ENCODE peak calls at places on chromosomes 11 and 22, in seven cellular contexts. Q, G, F, J, H, O and W are unnamed samples.

GRCh38 chr11:115168229-115168671 is 336.0 kb downstream of the CADM1 start:
- DNase-seq in Q (no peak), G (no peak), F (no peak), J (no peak), H (peak), O (no peak), W (no peak)

GRCh38 chr22:27331526-27332281 is 469.9 kb downstream of the MN1 start:
- DNase-seq in Q (no peak), G (no peak), F (no peak), J (peak), H (no peak), O (no peak), W (no peak)

GRCh38 chr11:102836290-102836875 is 7.0 kb downstream of the MMP3 start:
- DNase-seq in Q (no peak), G (no peak), F (no peak), J (no peak), H (no peak), O (peak), W (no peak)

GRCh38 chr11:69193151-69193550 is 37.4 kb downstream of the SMIM38 start:
- DNase-seq in Q (no peak), G (no peak), F (no peak), J (no peak), H (no peak), O (no peak), W (no peak)

GRCh38 chr11:12246989-12247388 is 130.4 kb upstream of the PARVA start:
- DNase-seq in Q (no peak), G (no peak), F (no peak), J (peak), H (no peak), O (no peak), W (no peak)

GRCh38 chr22:45503816-45504702 is 1.4 kb downstream of the FBLN1 start:
- DNase-seq in Q (no peak), G (no peak), F (peak), J (peak), H (no peak), O (no peak), W (no peak)

GRCh38 chr11:88345408-88345807 is 7.9 kb upstream of the CTSC start:
- DNase-seq in Q (no peak), G (no peak), F (no peak), J (no peak), H (no peak), O (no peak), W (no peak)

GRCh38 chr22:27438271-27438980 is 363.1 kb downstream of the MN1 start:
- DNase-seq in Q (no peak), G (no peak), F (no peak), J (peak), H (no peak), O (no peak), W (peak)

GRCh38 chr11:29124436-29124835 is 892.4 kb downstream of the KCNA4 start:
- DNase-seq in Q (no peak), G (no peak), F (no peak), J (no peak), H (no peak), O (no peak), W (no peak)

GRCh38 chr11:68503281-68503687 is 42.7 kb downstream of the PPP6R3 start:
- DNase-seq in Q (no peak), G (no peak), F (no peak), J (no peak), H (no peak), O (no peak), W (no peak)

GRCh38 chr11:45383229-45383628 is 97.1 kb upstream of the SYT13 start:
- DNase-seq in Q (no peak), G (no peak), F (no peak), J (peak), H (no peak), O (no peak), W (no peak)